ENCODE peak calls at places on chromosomes 7 and 10, in four cellular contexts. X, O, Q and U are unnamed samples.

GRCh38 chr7:5714657-5715337 is 66.7 kb downstream of the RNF216 start:
- DNase-seq in X (no peak), O (no peak), Q (no peak), U (no peak)

GRCh38 chr7:44959956-44960640 is 18.7 kb downstream of the MYO1G start:
- DNase-seq in X (no peak), O (no peak), Q (no peak), U (no peak)

GRCh38 chr7:102146122-102146521 is 140.5 kb upstream of the SH2B2 start:
- DNase-seq in X (peak), O (no peak), Q (no peak), U (no peak)

GRCh38 chr7:12518920-12519681 is 51.4 kb upstream of the SCIN start:
- DNase-seq in X (no peak), O (no peak), Q (peak), U (no peak)

GRCh38 chr10:34520084-34520483 is 295.0 kb downstream of the PARD3 start:
- DNase-seq in X (no peak), O (no peak), Q (no peak), U (no peak)

GRCh38 chr10:9166770-9167169 is 1112.3 kb downstream of the GATA3 start:
- DNase-seq in X (no peak), O (no peak), Q (no peak), U (no peak)

GRCh38 chr10:22651276-22651980 is 63.0 kb downstream of the PIP4K2A start:
- DNase-seq in X (no peak), O (no peak), Q (no peak), U (no peak)

GRCh38 chr10:110076559-110077318 is 69.0 kb downstream of the ADD3 start:
- DNase-seq in X (peak), O (peak), Q (no peak), U (no peak)

GRCh38 chr10:23694921-23695824 is 256.3 kb downstream of the OTUD1 start:
- DNase-seq in X (no peak), O (no peak), Q (peak), U (no peak)

GRCh38 chr10:62597226-62597625 is 207.3 kb upstream of the ADO start:
- DNase-seq in X (no peak), O (no peak), Q (no peak), U (no peak)

GRCh38 chr7:14125998-14126397 is 136.5 kb upstream of the ETV1 start:
- DNase-seq in X (no peak), O (no peak), Q (peak), U (no peak)

GRCh38 chr7:45701701-45702460 is 127.7 kb downstream of the ADCY1 start:
- DNase-seq in X (peak), O (no peak), Q (no peak), U (no peak)

GRCh38 chr10:70743879-70744278 is 41.3 kb downstream of the TBATA start:
- DNase-seq in X (no peak), O (no peak), Q (no peak), U (no peak)

GRCh38 chr7:68063171-68063570 is 1066.5 kb downstream of the TYW1 start:
- DNase-seq in X (no peak), O (no peak), Q (peak), U (peak)

GRCh38 chr7:144487906-144488305 is 84.4 kb upstream of the NOBOX start:
- DNase-seq in X (no peak), O (no peak), Q (peak), U (no peak)

GRCh38 chr10:132078746-132079345 is 13.1 kb downstream of the JAKMIP3 start:
- DNase-seq in X (no peak), O (no peak), Q (peak), U (no peak)

GRCh38 chr10:34816067-34817002 is 1.2 kb upstream of the PARD3 start:
- DNase-seq in X (no peak), O (no peak), Q (peak), U (peak)

GRCh38 chr7:132518102-132518838 is 58.0 kb downstream of the PLXNA4 start:
- DNase-seq in X (no peak), O (peak), Q (peak), U (no peak)

GRCh38 chr7:130489140-130489967 is 2.5 kb upstream of the MEST start:
- DNase-seq in X (no peak), O (no peak), Q (peak), U (no peak)

GRCh38 chr7:13166801-13167200 is 479.4 kb downstream of the ARL4A start:
- DNase-seq in X (no peak), O (no peak), Q (no peak), U (peak)

GRCh38 chr10:7082967-7083366 is 327.9 kb downstream of the SFMBT2 start:
- DNase-seq in X (no peak), O (no peak), Q (peak), U (no peak)

GRCh38 chr7:35286422-35286821 is 32.5 kb upstream of the TBX20 start:
- DNase-seq in X (no peak), O (no peak), Q (no peak), U (no peak)

GRCh38 chr7:80411621-80412020 is 100.2 kb downstream of the GNAT3 start:
- DNase-seq in X (no peak), O (no peak), Q (peak), U (no peak)
- H3K27ac ChIP-seq in X (no peak), O (no peak), Q (no peak), U (no peak)

GRCh38 chr10:114605155-114605797 is 52.8 kb downstream of the ABLIM1 start:
- DNase-seq in X (no peak), O (no peak), Q (no peak), U (no peak)

GRCh38 chr10:114600067-114600466 is 58.0 kb downstream of the ABLIM1 start:
- DNase-seq in X (no peak), O (no peak), Q (no peak), U (no peak)

GRCh38 chr10:114604357-114605129 is 53.5 kb downstream of the ABLIM1 start:
- DNase-seq in X (no peak), O (no peak), Q (no peak), U (no peak)

GRCh38 chr10:114603943-114604342 is 54.1 kb downstream of the ABLIM1 start:
- DNase-seq in X (no peak), O (no peak), Q (no peak), U (no peak)

DNA sequence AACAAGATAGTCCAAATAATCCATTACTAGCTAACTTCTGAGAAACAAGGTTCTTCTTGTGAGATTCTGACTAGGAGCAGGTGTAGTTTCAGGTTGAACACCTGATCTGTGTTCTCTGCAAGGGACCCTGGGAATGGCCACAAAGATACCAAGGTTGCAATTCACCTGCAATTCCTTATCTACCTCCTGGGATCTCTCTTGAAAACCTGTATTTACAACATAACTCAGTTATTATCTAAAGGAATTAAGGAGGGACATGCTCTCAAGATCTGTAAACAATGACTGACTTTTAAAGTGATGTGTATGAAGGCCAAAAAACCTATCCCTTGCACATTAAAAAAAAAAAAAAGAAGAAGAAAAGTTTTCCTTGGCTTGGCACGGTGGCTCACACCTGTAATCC is 54.8 kb downstream of the ABLIM1 start:
- DNase-seq in X (no peak), O (no peak), Q (no peak), U (no peak)
- H3K27ac ChIP-seq in X (peak), O (no peak), Q (no peak), U (no peak)

GRCh38 chr7:100604078-100604975 is 2.2 kb downstream of the PCOLCE start:
- DNase-seq in X (peak), O (no peak), Q (peak), U (peak)
- H3K27ac ChIP-seq in X (peak), O (peak), Q (no peak), U (peak)

GRCh38 chr10:88946200-88946599 is 6.4 kb downstream of the ACTA2 start:
- DNase-seq in X (no peak), O (no peak), Q (no peak), U (no peak)
- H3K27ac ChIP-seq in X (no peak), O (no peak), Q (no peak), U (no peak)

GRCh38 chr7:55018361-55019328 is at the start of gene EGFR:
- DNase-seq in X (peak), O (peak), Q (peak), U (peak)
- H3K27ac ChIP-seq in X (peak), O (peak), Q (no peak), U (peak)

DNA sequence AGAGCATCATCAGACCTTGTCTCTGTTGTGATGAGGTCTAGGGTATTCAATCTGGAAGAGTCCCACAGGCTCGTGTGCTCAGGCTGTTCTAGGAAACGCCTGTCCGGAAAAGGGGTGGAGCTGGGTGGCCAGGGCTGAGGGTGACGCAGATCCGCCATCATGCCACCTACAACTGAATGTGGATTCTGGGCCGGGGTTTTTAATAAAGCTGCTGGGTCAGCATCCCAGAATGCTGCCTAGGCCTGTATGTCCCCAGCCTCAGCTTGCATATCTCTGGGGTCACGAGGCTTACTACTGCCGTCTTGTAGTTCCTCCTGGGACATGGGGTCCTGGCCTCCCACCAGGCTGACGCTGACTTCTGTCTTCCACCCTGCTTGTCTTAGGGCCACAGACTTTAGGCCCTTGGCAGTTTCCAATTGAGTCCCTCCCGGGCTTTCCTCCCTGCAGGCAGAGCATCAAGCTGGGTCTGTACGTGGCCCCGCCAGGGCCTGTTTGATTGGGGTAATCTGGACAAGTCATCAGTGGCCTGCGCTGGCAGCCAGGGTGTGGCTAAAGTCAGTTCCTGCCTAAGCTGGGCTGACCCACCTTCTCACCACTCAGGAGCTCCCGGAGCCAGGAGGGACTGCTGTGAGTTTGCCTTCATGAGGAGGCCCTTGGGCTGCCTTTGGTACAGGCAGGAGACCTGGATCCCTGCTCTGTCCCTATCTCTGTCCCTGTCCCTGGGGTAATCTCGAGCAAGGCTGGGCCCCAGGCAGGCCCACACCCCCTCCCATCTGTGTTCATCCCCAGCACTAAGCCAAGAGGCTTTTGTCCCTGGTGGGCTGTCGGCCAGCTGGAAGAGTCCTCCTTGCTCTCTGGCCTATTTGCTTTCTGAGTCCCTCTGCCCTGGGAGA is 79.9 kb downstream of the ZMIZ1 start:
- DNase-seq in X (peak), O (no peak), Q (peak), U (peak)
- H3K27ac ChIP-seq in X (peak), O (peak), Q (no peak), U (peak)

GRCh38 chr7:71238541-71238940 is 106.6 kb downstream of the GALNT17 start:
- DNase-seq in X (no peak), O (no peak), Q (peak), U (no peak)
- H3K27ac ChIP-seq in X (peak), O (no peak), Q (peak), U (peak)